ENCODE peak calls at places on chromosomes 4 and X, in seven cellular contexts. G, M, B, T, X, R and P are unnamed samples.

GRCh38 chr4:8006471-8006870 is 66.8 kb upstream of the AFAP1 start:
- DNase-seq in R (no peak), T (no peak), G (no peak), X (no peak), B (no peak), M (peak), P (no peak)

GRCh38 chr4:26936284-26937065 is 75.8 kb downstream of the STIM2 start:
- DNase-seq in G (peak), M (no peak), B (no peak), X (peak), T (no peak), R (no peak), P (no peak)

GRCh38 chr4:42855779-42856178 is 36.7 kb upstream of the GRXCR1 start:
- DNase-seq in X (no peak), M (no peak), B (no peak), G (no peak), T (no peak), R (no peak), P (no peak)

GRCh38 chr4:173041482-173041881 is 127.1 kb upstream of the GALNT7 start:
- DNase-seq in X (no peak), T (no peak), G (no peak), M (no peak), B (no peak), R (no peak), P (no peak)

GRCh38 chr4:71261633-71262121 is 77.1 kb upstream of the SLC4A4 start:
- DNase-seq in X (no peak), T (no peak), R (no peak), G (peak), B (no peak), M (no peak), P (no peak)

GRCh38 chr4:152247271-152247975 is 288.5 kb downstream of the FBXW7 start:
- DNase-seq in B (peak), R (peak), X (no peak), G (no peak), T (no peak), M (no peak), P (no peak)

GRCh38 chr4:156884183-156884582 is 87.4 kb downstream of the PDGFC start:
- DNase-seq in X (peak), R (no peak), M (no peak), G (no peak), B (no peak), T (no peak), P (no peak)

GRCh38 chr4:69999420-69999819 is 3.7 kb downstream of the STATH start:
- DNase-seq in R (no peak), T (no peak), X (peak), M (no peak), G (no peak), B (no peak), P (no peak)

GRCh38 chrX:13598877-13599276 is 29.5 kb downstream of the EGFL6 start:
- DNase-seq in M (no peak), T (no peak), B (peak), X (peak), R (no peak), G (peak), P (no peak)

GRCh38 chr4:105158837-105159236 is 12.2 kb downstream of the TET2 start:
- DNase-seq in G (peak), B (no peak), R (no peak), T (peak), M (no peak), X (peak), P (no peak)

GRCh38 chr4:84420608-84421007 is 78.5 kb downstream of the NKX6-1 start:
- DNase-seq in M (no peak), T (no peak), G (no peak), X (no peak), B (no peak), R (no peak), P (no peak)

GRCh38 chrX:100413231-100413630 is 3.2 kb upstream of the PCDH19 start:
- DNase-seq in T (peak), G (peak), X (peak), M (no peak), R (peak), B (peak), P (no peak)

GRCh38 chr4:163048447-163048846 is 118.2 kb downstream of the NAF1 start:
- DNase-seq in T (peak), B (peak), X (peak), R (peak), G (peak), M (no peak), P (no peak)

GRCh38 chrX:80812176-80812575 is 2.5 kb upstream of the BRWD3 start:
- DNase-seq in X (no peak), R (no peak), T (peak), B (peak), G (peak), M (no peak), P (peak)

GRCh38 chr4:5780831-5781480 is 70.0 kb downstream of the EVC start:
- DNase-seq in X (peak), M (no peak), R (no peak), G (peak), T (peak), B (no peak), P (no peak)

GRCh38 chr4:117821834-117822233 is 212.5 kb upstream of the NDST3 start:
- DNase-seq in X (no peak), T (no peak), G (no peak), R (no peak), B (no peak), M (no peak), P (no peak)

GRCh38 chr4:147336252-147336651 is 144.6 kb upstream of the EDNRA start:
- DNase-seq in G (no peak), B (no peak), X (no peak), M (no peak), T (peak), R (no peak), P (no peak)

GRCh38 chrX:16993791-16994318 is 47.4 kb downstream of the REPS2 start:
- DNase-seq in R (no peak), B (no peak), G (no peak), T (no peak), M (no peak), X (no peak), P (no peak)

GRCh38 chr4:17708992-17709759 is 72.2 kb downstream of the FAM184B start:
- DNase-seq in X (no peak), T (no peak), G (no peak), B (no peak), R (peak), M (no peak), P (no peak)

GRCh38 chrX:20382518-20383291 is 116.0 kb upstream of the RPS6KA3 start:
- DNase-seq in M (no peak), G (no peak), B (peak), R (no peak), X (no peak), T (no peak), P (no peak)

GRCh38 chr4:54277691-54278090 is 48.6 kb downstream of the PDGFRA start:
- DNase-seq in X (peak), T (peak), B (no peak), G (peak), M (no peak), R (no peak), P (no peak)

GRCh38 chr4:522438-522837 is 23.4 kb downstream of the PIGG start:
- DNase-seq in M (no peak), G (no peak), T (no peak), R (no peak), X (no peak), B (no peak), P (no peak)

GRCh38 chr4:109014593-109015412 is 251.9 kb upstream of the ETNPPL start:
- DNase-seq in X (no peak), T (no peak), B (no peak), G (no peak), R (no peak), M (no peak), P (no peak)

GRCh38 chr4:40458109-40458508 is 123.0 kb downstream of the CHRNA9 start:
- DNase-seq in B (no peak), X (no peak), T (no peak), M (no peak), G (no peak), R (no peak), P (no peak)

GRCh38 chr4:54571762-54572542 is 85.8 kb upstream of the KIT start:
- DNase-seq in M (no peak), X (no peak), G (no peak), B (no peak), T (no peak), R (no peak), P (no peak)

GRCh38 chr4:8304827-8305695 is 35.5 kb downstream of the HTRA3 start:
- DNase-seq in X (no peak), B (no peak), G (no peak), M (no peak), R (no peak), T (no peak), P (no peak)

GRCh38 chr4:156889616-156890594 is 81.7 kb downstream of the PDGFC start:
- DNase-seq in B (no peak), G (peak), X (peak), R (no peak), T (peak), M (no peak), P (no peak)

GRCh38 chrX:49840679-49841078 is 11.6 kb downstream of the PAGE4 start:
- DNase-seq in R (peak), T (peak), X (peak), M (peak), G (peak), B (peak), P (no peak)

GRCh38 chr4:43402393-43402792 is 509.9 kb downstream of the GRXCR1 start:
- DNase-seq in R (no peak), M (no peak), X (no peak), G (no peak), T (no peak), B (no peak), P (no peak)

GRCh38 chrX:8413279-8413678 is 51.4 kb upstream of the VCX3B start:
- DNase-seq in X (no peak), B (no peak), G (no peak), R (no peak), M (no peak), T (no peak), P (no peak)

GRCh38 chr4:84792366-84793301 is 173.9 kb downstream of the WDFY3 start:
- DNase-seq in X (peak), B (peak), T (peak), G (peak), M (no peak), R (no peak), P (no peak)

GRCh38 chrX:102085706-102086105 is 39.8 kb upstream of the TCEAL2 start:
- DNase-seq in B (no peak), X (no peak), T (peak), G (no peak), R (no peak), M (no peak), P (no peak)

GRCh38 chr4:24044610-24045589 is 155.1 kb upstream of the PPARGC1A start:
- DNase-seq in M (no peak), R (no peak), X (no peak), T (no peak), B (no peak), G (no peak), P (no peak)

GRCh38 chr4:160836431-160836830 is 1327.4 kb downstream of the FSTL5 start:
- DNase-seq in G (no peak), B (no peak), X (no peak), R (no peak), M (no peak), T (no peak), P (no peak)

GRCh38 chr4:40721730-40722171 is 28.0 kb upstream of the NSUN7 start:
- DNase-seq in M (no peak), B (no peak), X (peak), R (no peak), T (peak), G (peak), P (no peak)

GRCh38 chrX:31543565-31544125 is 471.8 kb upstream of the FTHL17 start:
- DNase-seq in R (no peak), X (no peak), G (no peak), T (no peak), B (no peak), M (no peak), P (no peak)

DNA sequence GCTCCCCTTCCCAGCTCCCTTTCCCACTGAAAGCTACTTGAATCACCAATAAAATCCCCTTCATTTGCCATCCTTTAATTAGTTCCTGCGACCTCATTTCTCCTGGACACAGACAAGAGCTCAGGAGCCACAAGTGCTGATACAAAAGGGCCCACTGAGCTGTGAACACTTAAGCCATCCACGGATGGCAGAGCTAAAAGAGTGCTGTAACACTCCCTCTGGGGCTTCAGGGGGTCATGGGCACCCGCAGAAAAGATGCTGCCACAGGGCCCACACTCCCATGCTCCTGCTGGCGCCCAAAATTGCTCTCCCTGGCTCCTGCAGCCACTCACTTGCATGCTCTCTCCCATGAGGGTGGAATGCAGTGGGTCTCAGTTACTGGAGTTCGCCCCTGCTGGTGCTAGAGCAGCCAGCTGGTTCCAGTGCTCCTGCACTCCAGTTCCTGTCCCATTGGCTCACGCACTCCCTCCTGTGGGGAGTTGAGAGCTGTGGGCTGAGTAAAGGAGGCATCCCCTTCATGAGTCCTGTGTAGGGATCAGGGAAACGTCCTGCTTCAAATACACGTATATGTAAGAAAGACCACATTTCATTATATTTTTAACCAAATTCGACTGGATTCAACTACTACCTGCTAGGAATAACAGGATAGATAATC is 1291.0 kb downstream of the ARAP2 start:
- DNase-seq in G (no peak), T (no peak), B (peak), M (no peak), R (no peak), X (no peak), P (no peak)
- TF ChIP-seq CTCF in G (no peak), T (no peak), B (peak), M (no peak), R (no peak), X (no peak), P (no peak)

GRCh38 chr4:119317996-119318395 is 3.9 kb downstream of the FABP2 start:
- DNase-seq in X (no peak), B (no peak), G (no peak), M (no peak), T (no peak), R (no peak), P (no peak)

GRCh38 chr4:119310826-119311225 is 11.1 kb downstream of the FABP2 start:
- DNase-seq in B (no peak), T (no peak), R (no peak), M (no peak), G (peak), X (peak), P (no peak)

GRCh38 chr4:119315036-119315435 is 6.9 kb downstream of the FABP2 start:
- DNase-seq in M (no peak), G (peak), B (no peak), R (no peak), X (peak), T (peak), P (no peak)

GRCh38 chr4:119313237-119313636 is 8.7 kb downstream of the FABP2 start:
- DNase-seq in R (no peak), T (no peak), B (no peak), G (no peak), M (no peak), X (no peak), P (no peak)

DNA sequence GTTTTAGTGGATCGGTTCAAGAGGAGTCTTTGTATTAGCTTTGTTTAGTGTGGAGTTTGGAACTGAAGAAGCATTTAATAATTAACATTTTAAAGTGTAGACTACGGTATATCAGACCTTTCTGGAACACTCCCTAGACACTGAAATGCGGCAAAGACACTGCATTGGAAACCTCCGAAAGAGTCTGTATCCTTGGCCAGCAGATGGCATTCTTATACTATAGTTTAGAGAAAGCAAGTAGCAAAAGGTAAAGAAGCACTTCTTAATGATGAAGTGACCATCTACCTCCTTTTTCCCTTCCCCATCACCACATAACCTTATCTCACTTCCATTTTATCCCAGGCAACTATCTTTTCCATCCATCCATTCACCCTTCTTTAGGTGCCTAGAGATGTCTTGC is 7.6 kb downstream of the FABP2 start:
- DNase-seq in M (no peak), G (peak), X (peak), B (no peak), R (no peak), T (peak), P (no peak)
- TF ChIP-seq CTCF in M (no peak), G (peak), X (peak), B (peak), R (no peak), T (peak), P (no peak)

DNA sequence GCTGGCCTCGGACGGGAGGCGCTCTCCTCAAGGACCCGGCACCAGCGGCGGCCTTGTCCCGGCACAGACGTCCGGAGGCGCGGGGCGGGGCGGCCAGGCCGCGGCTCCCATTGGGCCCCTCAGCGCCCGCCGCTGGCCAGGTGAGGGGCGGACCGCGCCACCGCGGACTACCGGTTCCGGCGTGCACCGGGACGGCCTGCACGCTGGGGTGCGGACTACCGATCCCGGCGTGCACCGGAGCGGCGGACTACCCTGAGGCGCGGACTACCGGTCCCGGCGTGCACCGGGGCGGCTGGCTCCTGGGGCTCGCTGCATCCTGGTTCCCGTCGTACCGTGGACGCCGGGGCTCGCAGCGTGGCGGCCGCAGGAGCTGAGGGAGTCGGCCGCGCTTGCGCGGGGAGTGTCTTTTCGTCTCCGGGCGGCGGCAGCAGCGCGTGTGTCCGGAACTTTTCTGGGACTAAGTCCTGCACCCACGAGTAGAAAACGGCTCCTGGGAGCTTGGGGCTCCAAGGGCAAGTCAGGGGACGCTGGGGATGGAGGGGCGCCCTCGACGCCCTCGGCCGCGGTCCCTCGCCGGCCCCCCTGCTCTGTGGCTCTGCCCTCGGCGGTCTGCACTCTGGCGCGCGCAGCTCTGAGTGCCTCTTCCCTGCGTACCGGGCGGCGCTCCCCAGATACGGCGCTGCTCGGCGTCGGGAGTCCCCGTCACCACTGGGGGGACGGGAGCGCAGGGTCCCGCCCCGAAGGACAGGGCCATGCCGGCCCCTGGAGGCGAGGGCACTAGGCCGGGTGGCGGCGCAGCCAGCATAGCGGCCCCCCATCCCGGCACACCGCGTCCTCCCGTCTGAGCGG is at the start of gene LETM1:
- DNase-seq in B (peak), X (peak), G (peak), R (peak), M (peak), T (peak), P (peak)
- TF ChIP-seq CTCF in B (peak), X (no peak), G (peak), R (no peak), M (no peak), T (peak), P (no peak)

GRCh38 chrX:21934414-21934813 is 6.1 kb upstream of the SMS start:
- DNase-seq in B (no peak), X (no peak), G (no peak), T (no peak), R (no peak), M (no peak), P (no peak)
- TF ChIP-seq CTCF in B (no peak), X (no peak), G (no peak), T (no peak), R (no peak), M (no peak), P (no peak)

GRCh38 chr4:113330200-113330599 is 280.7 kb downstream of the ANK2 start:
- DNase-seq in B (no peak), G (no peak), T (no peak), X (no peak), M (no peak), R (no peak), P (no peak)

GRCh38 chr4:113325876-113326615 is 276.6 kb downstream of the ANK2 start:
- DNase-seq in B (no peak), X (peak), M (no peak), R (no peak), T (no peak), G (no peak), P (no peak)

GRCh38 chr4:113327513-113327912 is 278.1 kb downstream of the ANK2 start:
- DNase-seq in B (no peak), G (peak), X (peak), M (no peak), R (no peak), T (peak), P (no peak)

GRCh38 chr4:113331811-113332210 is 282.4 kb downstream of the ANK2 start:
- DNase-seq in R (no peak), M (no peak), G (no peak), X (no peak), B (no peak), T (no peak), P (no peak)

GRCh38 chr4:113328514-113328913 is 279.1 kb downstream of the ANK2 start:
- DNase-seq in G (no peak), M (no peak), B (peak), X (no peak), R (peak), T (no peak), P (no peak)
- TF ChIP-seq CTCF in G (peak), M (no peak), B (peak), X (peak), R (peak), T (peak), P (no peak)

GRCh38 chrX:110167952-110168451 is 149.9 kb downstream of the AMMECR1 start:
- DNase-seq in B (peak), R (peak), M (no peak), T (peak), G (no peak), X (no peak), P (peak)
- TF ChIP-seq CTCF in B (peak), R (peak), M (peak), T (peak), G (peak), X (peak), P (peak)

GRCh38 chr4:76723373-76723772 is 174.6 kb downstream of the SOWAHB start:
- DNase-seq in G (peak), T (peak), B (no peak), X (peak), R (no peak), M (no peak), P (no peak)
- TF ChIP-seq CTCF in G (peak), T (peak), B (peak), X (peak), R (no peak), M (no peak), P (no peak)